ENCODE peak calls at places on chromosomes 16 and 17, in seven cellular contexts. C, Y, N, D, U, S and M are unnamed samples.

GRCh38 chr16:4314532-4315184 is 1.2 kb upstream of the GLIS2 start:
- DNase-seq in C (peak; percentile 38), Y (peak; percentile 66), N (no peak), D (no peak), U (peak; percentile 64), S (peak; percentile 56), M (no peak)

GRCh38 chr17:57375770-57376181 is 119.5 kb downstream of the MSI2 start:
- DNase-seq in C (no peak), Y (no peak), N (no peak), D (no peak), U (peak; percentile 99), S (no peak), M (no peak)

GRCh38 chr17:40915199-40915661 is 22.2 kb downstream of the KRT23 start:
- DNase-seq in C (peak; percentile 61), Y (peak; percentile 86), N (no peak), D (no peak), U (peak; percentile 100), S (peak; percentile 98), M (no peak)

GRCh38 chr17:58276423-58276822 is 4.3 kb downstream of the MPO start:
- DNase-seq in C (no peak), Y (no peak), N (no peak), D (no peak), U (no peak), S (no peak), M (no peak)

GRCh38 chr17:40561871-40562611 is 3.2 kb downstream of the CCR7 start:
- DNase-seq in C (peak; percentile 92), Y (no peak), N (no peak), D (no peak), U (no peak), S (no peak), M (no peak)

GRCh38 chr17:72121164-72122001 is 563 bp downstream of the SOX9 start:
- DNase-seq in C (peak; percentile 68), Y (peak; percentile 32), N (no peak), D (no peak), U (no peak), S (peak; percentile 69), M (no peak)

GRCh38 chr16:84790291-84790690 is 29.5 kb upstream of the CRISPLD2 start:
- DNase-seq in C (no peak), Y (no peak), N (no peak), D (no peak), U (no peak), S (no peak), M (no peak)

GRCh38 chr17:13353590-13353989 is 248.1 kb downstream of the HS3ST3A1 start:
- DNase-seq in C (no peak), Y (peak; percentile 93), N (no peak), D (no peak), U (no peak), S (peak; percentile 29), M (no peak)

GRCh38 chr17:27324940-27325339 is 31.0 kb downstream of the WSB1 start:
- DNase-seq in C (no peak), Y (no peak), N (no peak), D (no peak), U (no peak), S (no peak), M (no peak)

GRCh38 chr17:17440938-17441730 is 35.7 kb upstream of the MED9 start:
- DNase-seq in C (no peak), Y (no peak), N (no peak), D (no peak), U (no peak), S (no peak), M (no peak)

GRCh38 chr17:82415786-82416185 is 2.4 kb upstream of the HEXD start:
- DNase-seq in C (no peak), Y (no peak), N (no peak), D (no peak), U (no peak), S (no peak), M (no peak)

GRCh38 chr17:40827746-40828453 is 5.5 kb upstream of the KRT10 start:
- DNase-seq in C (no peak), Y (peak; percentile 73), N (no peak), D (no peak), U (peak; percentile 81), S (no peak), M (no peak)

GRCh38 chr16:82152641-82153094 is 17.4 kb downstream of the MPHOSPH6 start:
- DNase-seq in C (no peak), Y (no peak), N (no peak), D (peak; percentile 81), U (no peak), S (peak; percentile 70), M (no peak)

GRCh38 chr16:48444574-48444973 is 59.4 kb upstream of the SIAH1 start:
- DNase-seq in C (no peak), Y (peak; percentile 95), N (no peak), D (no peak), U (peak; percentile 81), S (peak; percentile 94), M (peak; percentile 54)

DNA sequence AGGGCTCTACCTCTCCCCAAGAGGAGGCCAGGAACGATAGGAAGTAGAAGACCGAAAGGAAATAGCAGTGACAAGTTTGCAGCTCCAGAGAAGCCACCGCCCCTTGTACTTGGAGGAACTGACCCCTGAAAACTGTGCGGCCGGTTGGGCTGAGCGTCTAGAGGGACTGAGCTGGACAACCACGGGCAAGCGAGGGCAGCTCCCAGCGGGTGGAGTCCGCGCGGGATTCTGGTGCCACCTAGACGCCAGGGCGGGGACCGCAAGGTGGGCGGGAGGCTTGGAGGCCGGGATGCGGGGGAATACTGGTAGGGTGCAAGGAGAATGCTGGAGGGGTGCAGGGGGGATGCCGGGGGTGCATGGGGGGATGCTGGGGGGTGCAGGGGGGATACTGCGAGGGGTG is 1.3 kb upstream of the SLC6A4 start:
- DNase-seq in C (peak; percentile 51), Y (peak; percentile 40), N (no peak), D (peak; percentile 29), U (peak; percentile 38), S (no peak), M (peak; percentile 25)
- TF ChIP-seq CTCF in C (peak; percentile 48), Y (peak; percentile 47), N (no peak), D (peak; percentile 33), U (peak; percentile 69), S (peak; percentile 21), M (peak; percentile 8)

GRCh38 chr17:69331746-69332145 is 4.8 kb upstream of the ABCA5 start:
- DNase-seq in C (peak; percentile 6), Y (no peak), N (no peak), D (no peak), U (no peak), S (no peak), M (no peak)

GRCh38 chr17:69339937-69340336 is 13.0 kb upstream of the ABCA5 start:
- DNase-seq in C (no peak), Y (no peak), N (no peak), D (peak; percentile 75), U (no peak), S (no peak), M (no peak)

GRCh38 chr17:69336996-69337395 is 10.1 kb upstream of the ABCA5 start:
- DNase-seq in C (no peak), Y (no peak), N (no peak), D (no peak), U (no peak), S (no peak), M (no peak)

GRCh38 chr17:69336580-69336979 is 9.6 kb upstream of the ABCA5 start:
- DNase-seq in C (no peak), Y (no peak), N (no peak), D (no peak), U (no peak), S (no peak), M (no peak)

DNA sequence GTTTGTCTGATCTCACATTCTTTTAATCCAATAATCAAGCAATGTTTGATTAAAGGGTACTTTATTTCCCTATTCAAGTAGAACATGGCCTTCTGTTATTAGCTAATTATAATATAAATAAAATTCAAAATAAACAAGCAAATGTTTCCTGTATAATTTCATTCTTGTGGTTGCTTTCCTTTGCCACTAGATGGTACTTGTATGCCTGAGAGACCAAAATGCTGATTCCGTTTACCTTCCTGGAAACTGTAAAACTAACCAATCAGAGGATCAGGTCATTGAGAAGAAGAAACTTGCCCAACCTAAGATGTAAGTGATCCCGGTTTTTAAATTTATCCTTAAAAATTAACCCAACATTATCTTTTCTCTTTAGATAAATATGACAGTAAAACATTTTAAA is 8.1 kb upstream of the ABCA5 start:
- DNase-seq in C (peak; percentile 47), Y (peak; percentile 51), N (no peak), D (no peak), U (peak; percentile 32), S (peak; percentile 60), M (no peak)
- TF ChIP-seq CTCF in C (peak; percentile 25), Y (peak; percentile 58), N (peak; percentile 38), D (peak; percentile 70), U (peak; percentile 56), S (peak; percentile 60), M (peak; percentile 33)

DNA sequence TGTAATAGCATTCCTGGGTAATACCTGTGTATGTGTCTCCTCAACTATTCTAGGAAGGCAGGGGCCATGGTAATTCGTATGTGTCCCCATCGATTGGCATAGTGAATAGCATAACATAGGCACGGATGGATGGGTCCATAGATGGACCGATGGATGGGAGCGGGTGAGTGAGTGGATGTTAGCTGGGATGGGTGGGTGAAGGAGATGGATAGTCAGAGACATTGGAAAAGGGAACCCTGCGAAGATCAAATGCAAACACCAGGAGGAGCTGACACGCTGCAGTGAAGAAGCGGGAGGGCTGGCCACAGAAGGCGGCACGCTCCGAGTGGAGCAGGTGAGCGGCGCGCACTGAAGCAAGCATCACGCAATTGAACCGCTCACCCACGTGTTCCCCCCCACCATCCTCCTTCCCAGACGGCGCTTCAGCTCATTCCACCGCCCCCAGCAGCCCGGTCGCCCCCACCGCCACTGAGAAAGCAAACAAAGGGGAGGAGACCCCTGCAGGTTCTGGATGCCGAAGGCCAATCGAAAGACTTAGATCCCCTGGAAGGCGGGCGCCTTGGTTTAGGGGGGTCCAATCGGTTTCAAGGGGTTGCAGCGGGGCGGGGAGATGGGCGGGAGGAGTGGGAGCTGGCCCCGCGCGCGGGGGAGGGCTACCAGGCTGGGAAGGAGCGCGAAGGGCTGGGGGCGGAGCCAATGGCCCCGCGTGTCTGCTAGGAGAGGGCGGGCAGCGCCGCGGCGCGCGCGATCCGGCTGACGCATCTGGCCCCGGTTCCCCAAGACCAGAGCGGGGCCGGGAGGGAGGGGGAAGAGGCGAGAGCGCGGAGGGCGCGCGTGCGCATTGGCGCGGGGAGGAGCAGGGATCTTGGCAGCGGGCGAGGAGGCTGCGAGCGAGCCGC is at the start of gene ARRB2:
- DNase-seq in C (peak; percentile 99), Y (peak; percentile 98), N (peak; percentile 99), D (peak; percentile 97), U (peak; percentile 95), S (peak; percentile 98), M (peak; percentile 99)
- TF ChIP-seq CTCF in C (peak; percentile 71), Y (peak; percentile 79), N (peak; percentile 86), D (peak; percentile 90), U (peak; percentile 80), S (peak; percentile 77), M (peak; percentile 67)

GRCh38 chr17:47064684-47065083 is 85.6 kb upstream of the RPRML start:
- DNase-seq in C (no peak), Y (no peak), N (no peak), D (no peak), U (no peak), S (no peak), M (no peak)

GRCh38 chr17:47063475-47063874 is 84.4 kb upstream of the RPRML start:
- DNase-seq in C (no peak), Y (no peak), N (no peak), D (no peak), U (no peak), S (no peak), M (no peak)

GRCh38 chr17:47066095-47066494 is 87.0 kb upstream of the RPRML start:
- DNase-seq in C (no peak), Y (no peak), N (no peak), D (no peak), U (no peak), S (no peak), M (no peak)

GRCh38 chr17:47072881-47073280 is 93.8 kb upstream of the RPRML start:
- DNase-seq in C (no peak), Y (no peak), N (no peak), D (no peak), U (no peak), S (peak; percentile 33), M (no peak)

GRCh38 chr17:47066841-47067682 is 88.0 kb upstream of the RPRML start:
- DNase-seq in C (peak; percentile 94), Y (peak; percentile 93), N (peak; percentile 61), D (peak; percentile 71), U (peak; percentile 83), S (peak; percentile 93), M (peak; percentile 79)
- TF ChIP-seq CTCF in C (peak; percentile 7), Y (peak; percentile 18), N (no peak), D (peak; percentile 16), U (peak; percentile 32), S (peak; percentile 16), M (no peak)